ENCODE peak calls at places on chromosome 11, in nine cellular contexts. One of them, this sample, is unnamed.
A peak's percentile ranks its signal among the peaks of the same experiment; 100 is the strongest.

GRCh38 chr11:62427630-62428233 is 8.9 kb downstream of the SCGB1A1 start:
- DNase-seq in NCI-H774: no peak
- DNase-seq in NCI-H1092: no peak
- DNase-seq in amygdala: no peak
- DNase-seq in HEK293T: no peak
- DNase-seq in H1: no peak
- DNase-seq in anterior cingulate cortex: no peak
- DNase-seq in NCI-H226: peak; percentile 68
- DNase-seq in activated CD4-positive, alpha-beta T cell treated with anti-CD3 and anti-CD28 coated beads, Interleukin-2, amount 10 ng/mL, durations not matched to agents 7 days and 5 days: peak; percentile 24
- DNase-seq in this sample: no peak

GRCh38 chr11:69462106-69463045 is 19.1 kb upstream of the LINC01488 start:
- DNase-seq in NCI-H226: no peak
- DNase-seq in amygdala: no peak
- DNase-seq in HEK293T: no peak
- DNase-seq in H1: no peak
- DNase-seq in activated CD4-positive, alpha-beta T cell treated with anti-CD3 and anti-CD28 coated beads, Interleukin-2, amount 10 ng/mL, durations not matched to agents 7 days and 5 days: no peak
- DNase-seq in NCI-H1092: no peak
- DNase-seq in NCI-H774: no peak
- DNase-seq in anterior cingulate cortex: no peak
- DNase-seq in this sample: no peak

GRCh38 chr11:94032066-94032465 is 10.9 kb downstream of the HEPHL1 start:
- DNase-seq in amygdala: no peak
- DNase-seq in activated CD4-positive, alpha-beta T cell treated with anti-CD3 and anti-CD28 coated beads, Interleukin-2, amount 10 ng/mL, durations not matched to agents 7 days and 5 days: no peak
- DNase-seq in NCI-H1092: no peak
- DNase-seq in anterior cingulate cortex: no peak
- DNase-seq in NCI-H226: no peak
- DNase-seq in HEK293T: no peak
- DNase-seq in H1: no peak
- DNase-seq in NCI-H774: no peak
- DNase-seq in this sample: no peak

GRCh38 chr11:128467610-128468041 is 119.7 kb downstream of the ETS1 start:
- DNase-seq in NCI-H774: no peak
- DNase-seq in amygdala: no peak
- DNase-seq in HEK293T: no peak
- DNase-seq in NCI-H226: peak; percentile 83
- DNase-seq in NCI-H1092: no peak
- DNase-seq in H1: peak; percentile 15
- DNase-seq in activated CD4-positive, alpha-beta T cell treated with anti-CD3 and anti-CD28 coated beads, Interleukin-2, amount 10 ng/mL, durations not matched to agents 7 days and 5 days: peak; percentile 29
- DNase-seq in anterior cingulate cortex: no peak
- DNase-seq in this sample: peak; percentile 28

GRCh38 chr11:8035225-8035846 is 45.7 kb upstream of the TUB start:
- DNase-seq in HEK293T: no peak
- DNase-seq in amygdala: no peak
- DNase-seq in NCI-H774: no peak
- DNase-seq in H1: no peak
- DNase-seq in NCI-H226: no peak
- DNase-seq in NCI-H1092: no peak
- DNase-seq in anterior cingulate cortex: no peak
- DNase-seq in activated CD4-positive, alpha-beta T cell treated with anti-CD3 and anti-CD28 coated beads, Interleukin-2, amount 10 ng/mL, durations not matched to agents 7 days and 5 days: no peak
- DNase-seq in this sample: no peak

GRCh38 chr11:66688561-66689534 is 11.2 kb upstream of the RBM4B start:
- DNase-seq in NCI-H774: no peak
- DNase-seq in anterior cingulate cortex: no peak
- DNase-seq in amygdala: no peak
- DNase-seq in H1: no peak
- DNase-seq in activated CD4-positive, alpha-beta T cell treated with anti-CD3 and anti-CD28 coated beads, Interleukin-2, amount 10 ng/mL, durations not matched to agents 7 days and 5 days: no peak
- DNase-seq in NCI-H1092: no peak
- DNase-seq in NCI-H226: peak; percentile 47
- DNase-seq in HEK293T: no peak
- DNase-seq in this sample: no peak

GRCh38 chr11:23846902-23847422 is 649.9 kb upstream of the LUZP2 start:
- DNase-seq in NCI-H1092: no peak
- DNase-seq in H1: no peak
- DNase-seq in anterior cingulate cortex: no peak
- DNase-seq in NCI-H226: no peak
- DNase-seq in amygdala: no peak
- DNase-seq in NCI-H774: no peak
- DNase-seq in HEK293T: no peak
- DNase-seq in activated CD4-positive, alpha-beta T cell treated with anti-CD3 and anti-CD28 coated beads, Interleukin-2, amount 10 ng/mL, durations not matched to agents 7 days and 5 days: no peak
- DNase-seq in this sample: no peak

GRCh38 chr11:107576497-107577086 is 11.1 kb upstream of the ALKBH8 start:
- DNase-seq in NCI-H1092: no peak
- DNase-seq in H1: no peak
- DNase-seq in HEK293T: peak; percentile 54
- DNase-seq in anterior cingulate cortex: peak; percentile 34
- DNase-seq in NCI-H774: peak; percentile 7
- DNase-seq in NCI-H226: no peak
- DNase-seq in activated CD4-positive, alpha-beta T cell treated with anti-CD3 and anti-CD28 coated beads, Interleukin-2, amount 10 ng/mL, durations not matched to agents 7 days and 5 days: peak; percentile 59
- DNase-seq in amygdala: no peak
- DNase-seq in this sample: no peak

GRCh38 chr11:120056301-120057027 is 81.4 kb downstream of the TRIM29 start:
- DNase-seq in anterior cingulate cortex: no peak
- DNase-seq in activated CD4-positive, alpha-beta T cell treated with anti-CD3 and anti-CD28 coated beads, Interleukin-2, amount 10 ng/mL, durations not matched to agents 7 days and 5 days: no peak
- DNase-seq in H1: no peak
- DNase-seq in amygdala: no peak
- DNase-seq in NCI-H774: no peak
- DNase-seq in HEK293T: no peak
- DNase-seq in NCI-H1092: no peak
- DNase-seq in NCI-H226: no peak
- DNase-seq in this sample: no peak

This sample was measured in putamen.